ENCODE peak calls at places on chromosome 19, in five cellular contexts. G, J, W, E and M are unnamed samples.

GRCh38 chr19:51301266-51301665 is 10.2 kb upstream of the IGLON5 start:
- DNase-seq in G (no peak), J (no peak), W (no peak), E (no peak), M (no peak)

GRCh38 chr19:2050349-2050990 is 574 bp downstream of the MKNK2 start:
- DNase-seq in G (no peak), J (no peak), W (no peak), E (no peak), M (no peak)

GRCh38 chr19:3225677-3226093 is 1.2 kb downstream of the CELF5 start:
- DNase-seq in G (no peak), J (no peak), W (no peak), E (no peak), M (no peak)

GRCh38 chr19:45413497-45413896 is 7.1 kb downstream of the POLR1G start:
- DNase-seq in G (no peak), J (no peak), W (no peak), E (no peak), M (no peak)

GRCh38 chr19:32717496-32717895 is 2.1 kb upstream of the TDRD12 start:
- DNase-seq in G (no peak), J (no peak), W (no peak), E (no peak), M (no peak)

GRCh38 chr19:55495646-55496349 is 7.6 kb downstream of the SSC5D start:
- DNase-seq in G (no peak), J (no peak), W (no peak), E (no peak), M (no peak)

GRCh38 chr19:46967578-46968018 is 52.0 kb upstream of the NPAS1 start:
- DNase-seq in G (no peak), J (peak), W (no peak), E (no peak), M (no peak)

GRCh38 chr19:41441321-41441945 is 1.5 kb upstream of the ERICH4 start:
- DNase-seq in G (no peak), J (no peak), W (no peak), E (no peak), M (no peak)

GRCh38 chr19:48614436-48615144 is at the start of gene FAM83E:
- DNase-seq in G (no peak), J (no peak), W (no peak), E (peak), M (no peak)

GRCh38 chr19:402786-403185 is 6.2 kb downstream of the C2CD4C start:
- DNase-seq in G (peak), J (no peak), W (no peak), E (no peak), M (no peak)

GRCh38 chr19:15251010-15251748 is 18.9 kb upstream of the EPHX3 start:
- DNase-seq in G (no peak), J (no peak), W (peak), E (no peak), M (no peak)

GRCh38 chr19:41792513-41793413 is 3.6 kb upstream of the CEACAM3 start:
- DNase-seq in G (no peak), J (peak), W (no peak), E (no peak), M (no peak)

GRCh38 chr19:51686171-51686570 is 7.0 kb upstream of the SPACA6 start:
- DNase-seq in G (no peak), J (no peak), W (no peak), E (no peak), M (no peak)

GRCh38 chr19:46859637-46860124 is 1.1 kb upstream of the ARHGAP35 start:
- DNase-seq in G (peak), J (no peak), W (no peak), E (peak), M (no peak)

GRCh38 chr19:5293607-5294089 is 47.0 kb downstream of the PTPRS start:
- DNase-seq in G (peak), J (no peak), W (no peak), E (no peak), M (peak)

GRCh38 chr19:42158926-42159325 is 26.7 kb upstream of the POU2F2 start:
- DNase-seq in G (no peak), J (no peak), W (no peak), E (no peak), M (no peak)

GRCh38 chr19:2476451-2477140 is 669 bp downstream of the GADD45B start:
- DNase-seq in G (peak), J (peak), W (no peak), E (no peak), M (no peak)

GRCh38 chr19:55447421-55448174 is 4.5 kb upstream of the SHISA7 start:
- DNase-seq in G (no peak), J (no peak), W (no peak), E (peak), M (no peak)

GRCh38 chr19:9848060-9848459 is 12.9 kb downstream of the PIN1 start:
- DNase-seq in G (no peak), J (peak), W (no peak), E (no peak), M (peak)

GRCh38 chr19:16355293-16356043 is 30.8 kb downstream of the KLF2 start:
- DNase-seq in G (no peak), J (no peak), W (no peak), E (no peak), M (no peak)

GRCh38 chr19:1856698-1857603 is 6.4 kb downstream of the KLF16 start:
- DNase-seq in G (no peak), J (peak), W (no peak), E (peak), M (peak)

GRCh38 chr19:43305642-43306041 is 36.3 kb upstream of the PSG9 start:
- DNase-seq in G (no peak), J (no peak), W (no peak), E (no peak), M (no peak)

GRCh38 chr19:35592226-35592625 is 6.3 kb downstream of the PMIS2 start:
- DNase-seq in G (no peak), J (no peak), W (peak), E (no peak), M (no peak)

GRCh38 chr19:50902640-50903039 is 8.6 kb downstream of the KLK4 start:
- DNase-seq in G (no peak), J (no peak), W (no peak), E (no peak), M (no peak)

GRCh38 chr19:53868091-53868891 is 608 bp downstream of the MYADM start:
- DNase-seq in G (peak), J (peak), W (no peak), E (peak), M (no peak)

GRCh38 chr19:46271488-46272197 is 25.2 kb upstream of the HIF3A start:
- DNase-seq in G (no peak), J (no peak), W (no peak), E (no peak), M (no peak)

GRCh38 chr19:23946569-23946968 is 31.9 kb downstream of the ZNF726 start:
- DNase-seq in G (no peak), J (no peak), W (no peak), E (no peak), M (no peak)

GRCh38 chr19:51552996-51553725 is 17.9 kb upstream of the ZNF175 start:
- DNase-seq in G (peak), J (peak), W (peak), E (no peak), M (peak)

GRCh38 chr19:14165986-14166385 is 29.6 kb upstream of the ASF1B start:
- DNase-seq in G (no peak), J (no peak), W (no peak), E (no peak), M (no peak)

GRCh38 chr19:55283548-55284393 is at the start of gene BRSK1:
- DNase-seq in G (peak), J (peak), W (no peak), E (peak), M (peak)

GRCh38 chr19:47446534-47447469 is 24.9 kb downstream of the SLC8A2 start:
- DNase-seq in G (peak), J (no peak), W (no peak), E (peak), M (no peak)

GRCh38 chr19:2478324-2478755 is 2.4 kb downstream of the GADD45B start:
- DNase-seq in G (peak), J (peak), W (no peak), E (no peak), M (no peak)

GRCh38 chr19:4066176-4066606 is 508 bp downstream of the ZBTB7A start:
- DNase-seq in G (peak), J (peak), W (no peak), E (peak), M (no peak)

GRCh38 chr19:17470204-17470841 is at the start of gene SLC27A1:
- DNase-seq in G (peak), J (peak), W (peak), E (peak), M (peak)
- TF ChIP-seq CTCF in G (no peak), J (no peak), W (no peak), E (no peak), M (no peak)

DNA sequence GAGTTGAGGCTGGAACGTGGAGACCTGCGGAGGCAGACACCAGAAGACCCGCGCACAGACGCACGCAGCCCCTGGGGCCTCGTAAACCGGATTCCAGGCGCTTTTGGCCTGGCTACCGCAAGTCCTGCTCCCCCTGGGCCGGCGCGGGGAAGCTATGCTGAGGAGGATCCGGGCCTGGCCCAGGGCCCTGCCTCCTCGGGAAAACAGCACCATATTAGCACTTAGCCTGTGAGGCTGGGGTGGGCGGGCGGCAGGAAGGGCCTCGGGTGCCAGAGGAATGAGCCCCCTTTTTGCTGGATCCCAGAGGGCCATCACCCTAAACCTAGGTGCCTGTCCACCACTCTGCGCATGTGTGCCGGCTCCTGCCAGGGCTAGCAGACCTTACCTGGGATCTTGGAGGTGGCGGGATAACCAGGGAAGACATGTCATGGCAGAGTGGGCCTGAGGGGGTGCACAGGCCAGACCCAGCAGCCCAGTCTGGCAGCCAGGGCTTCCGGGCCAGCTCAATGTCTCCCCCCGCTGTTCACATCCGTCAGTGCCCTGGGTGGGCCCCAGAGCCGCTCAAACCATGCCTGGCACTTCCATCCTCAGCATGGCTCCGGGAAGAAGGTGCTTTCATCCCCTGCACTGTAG is 7.3 kb downstream of the ELOF1 start:
- DNase-seq in G (no peak), J (no peak), W (no peak), E (no peak), M (no peak)
- TF ChIP-seq CTCF in G (no peak), J (no peak), W (peak), E (peak), M (peak)

GRCh38 chr19:19805480-19805879 is 16.1 kb downstream of the ZNF506 start:
- DNase-seq in G (no peak), J (no peak), W (no peak), E (no peak), M (no peak)
- TF ChIP-seq CTCF in G (no peak), J (no peak), W (no peak), E (no peak), M (no peak)

GRCh38 chr19:30744741-30745475 is 372.7 kb downstream of the ZNF536 start:
- DNase-seq in G (no peak), J (no peak), W (no peak), E (no peak), M (no peak)
- TF ChIP-seq CTCF in G (no peak), J (no peak), W (no peak), E (no peak), M (no peak)

GRCh38 chr19:18386543-18387251 is 739 bp downstream of the GDF15 start:
- DNase-seq in G (no peak), J (no peak), W (no peak), E (no peak), M (no peak)

GRCh38 chr19:18385359-18385674 is 641 bp upstream of the GDF15 start:
- DNase-seq in G (no peak), J (no peak), W (no peak), E (no peak), M (no peak)

GRCh38 chr19:18387395-18387794 is 1.4 kb downstream of the GDF15 start:
- DNase-seq in G (no peak), J (no peak), W (no peak), E (no peak), M (no peak)

GRCh38 chr19:18384775-18385174 is 1.2 kb upstream of the GDF15 start:
- DNase-seq in G (no peak), J (no peak), W (no peak), E (no peak), M (no peak)

GRCh38 chr19:18385675-18386542 is at the start of gene GDF15:
- DNase-seq in G (peak), J (no peak), W (peak), E (no peak), M (peak)
- TF ChIP-seq CTCF in G (peak), J (peak), W (peak), E (peak), M (peak)

DNA sequence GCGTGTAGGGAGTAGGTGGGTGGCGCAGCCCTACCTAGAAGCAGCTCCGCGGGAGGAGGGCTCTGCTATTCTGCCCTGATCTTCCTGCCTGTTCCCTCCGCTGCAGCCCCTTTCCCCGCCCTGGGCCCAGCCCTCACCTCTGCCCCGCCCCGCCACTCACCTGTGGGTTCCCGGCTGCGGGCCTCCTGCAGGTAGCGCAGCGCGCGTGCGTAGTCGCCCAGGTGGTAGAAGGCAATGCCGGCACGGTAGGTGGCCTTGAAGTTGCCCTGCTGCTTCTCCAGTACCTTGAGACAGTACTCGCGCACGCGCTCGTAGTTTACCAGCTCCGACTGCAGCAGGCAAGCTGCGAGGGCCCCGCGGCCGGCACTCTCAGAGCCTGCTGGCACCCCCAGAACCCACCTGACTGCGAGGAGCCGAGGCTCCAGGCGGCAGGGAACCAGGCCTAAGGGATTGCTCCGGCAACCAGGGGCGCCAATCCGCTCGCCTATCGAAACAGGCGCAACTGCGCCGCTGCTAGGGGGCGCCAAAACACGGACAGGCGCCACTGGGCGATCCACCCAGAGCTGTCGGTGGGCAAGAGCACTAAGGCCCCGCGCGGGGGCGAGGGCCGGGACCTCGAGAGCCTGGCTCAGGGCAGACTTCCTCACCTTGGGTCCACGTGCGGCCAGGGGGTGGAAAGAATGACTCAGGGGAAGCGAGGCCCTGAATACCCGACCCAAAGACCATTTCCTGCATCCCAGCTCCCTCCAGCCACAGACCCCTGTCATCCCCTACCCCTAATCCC is 965 bp downstream of the TTC9B start:
- DNase-seq in G (peak), J (no peak), W (no peak), E (no peak), M (peak)
- TF ChIP-seq CTCF in G (no peak), J (no peak), W (peak), E (peak), M (peak)

GRCh38 chr19:30691767-30692516 is 319.8 kb downstream of the ZNF536 start:
- DNase-seq in G (no peak), J (no peak), W (no peak), E (no peak), M (no peak)

GRCh38 chr19:30690525-30690924 is 318.3 kb downstream of the ZNF536 start:
- DNase-seq in G (no peak), J (no peak), W (no peak), E (no peak), M (no peak)

GRCh38 chr19:30689474-30689873 is 317.3 kb downstream of the ZNF536 start:
- DNase-seq in G (no peak), J (no peak), W (no peak), E (no peak), M (no peak)

GRCh38 chr19:30692517-30692870 is 320.3 kb downstream of the ZNF536 start:
- DNase-seq in G (no peak), J (no peak), W (no peak), E (no peak), M (no peak)

DNA sequence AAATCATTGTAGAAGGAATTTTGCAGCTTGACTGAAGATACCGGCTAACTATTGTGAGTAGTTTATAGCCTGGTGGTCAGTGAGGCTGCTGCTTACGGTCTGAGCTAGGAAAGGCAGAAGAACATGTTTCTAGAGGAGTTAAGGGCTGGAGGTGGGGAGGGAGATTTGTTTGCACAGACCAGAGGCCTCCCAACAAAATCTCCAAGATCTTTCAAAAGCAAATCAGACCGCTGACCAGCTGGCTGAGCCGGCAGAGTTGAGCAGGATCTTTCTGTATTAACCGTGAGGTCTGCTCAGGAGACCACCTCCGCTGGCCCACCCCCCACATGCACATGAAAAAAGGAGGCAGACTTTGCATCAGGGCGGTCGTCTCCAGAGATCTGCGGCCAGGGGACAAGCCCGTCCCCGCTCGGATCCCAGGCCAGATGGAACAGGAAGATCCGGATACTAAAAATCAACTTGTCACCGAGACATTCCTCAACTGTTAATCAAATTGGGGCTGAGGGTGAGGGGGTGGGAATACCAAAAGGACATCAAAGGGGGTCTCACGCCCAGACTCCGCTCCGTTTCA is 318.8 kb downstream of the ZNF536 start:
- DNase-seq in G (no peak), J (no peak), W (no peak), E (no peak), M (no peak)
- TF ChIP-seq CTCF in G (no peak), J (no peak), W (no peak), E (no peak), M (no peak)

DNA sequence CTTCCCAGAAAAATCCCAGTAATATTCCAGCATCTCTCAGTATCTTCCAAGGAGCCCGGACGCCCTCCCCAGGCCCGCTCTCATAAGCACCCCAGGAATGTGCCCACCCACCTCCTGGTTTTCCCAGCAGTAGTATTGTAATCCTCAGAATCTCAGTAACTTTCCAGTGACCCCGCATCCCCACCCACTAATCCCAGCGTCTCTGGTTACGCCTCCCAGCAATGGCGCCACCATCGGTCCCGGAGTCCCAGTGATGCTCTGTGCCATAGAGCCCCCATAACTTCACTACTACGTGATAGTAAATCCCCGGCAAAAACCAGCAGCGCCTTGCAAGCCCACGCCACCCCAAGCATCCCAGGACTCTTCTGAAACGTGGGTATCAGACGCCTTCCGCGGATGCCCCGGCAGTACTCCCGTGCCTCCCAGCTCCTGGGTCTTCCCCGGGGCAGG is 961 bp upstream of the PNPLA6 start:
- DNase-seq in G (peak), J (peak), W (peak), E (peak), M (no peak)
- TF ChIP-seq CTCF in G (no peak), J (no peak), W (peak), E (peak), M (peak)

DNA sequence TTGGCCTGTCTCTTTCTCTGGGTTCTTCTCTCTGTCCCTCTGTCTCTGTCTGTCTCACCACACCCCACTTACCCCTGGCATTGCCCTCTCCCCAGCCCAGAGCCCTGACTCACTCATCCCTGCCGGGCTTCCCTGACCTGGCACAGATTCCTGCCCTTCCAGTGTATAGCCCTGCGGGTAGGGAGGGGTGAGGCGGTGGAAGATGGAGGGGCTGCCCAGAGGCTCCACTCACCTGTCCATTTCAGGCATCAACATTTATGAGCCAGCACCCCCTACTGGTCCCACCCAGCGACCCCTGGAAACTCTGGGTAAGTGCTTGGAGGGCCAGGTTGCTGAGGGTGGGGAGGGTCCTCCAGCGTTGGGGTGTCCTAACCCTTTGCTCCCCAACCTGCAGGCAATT is 1.0 kb downstream of the NCCRP1 start:
- DNase-seq in G (no peak), J (no peak), W (no peak), E (no peak), M (no peak)
- TF ChIP-seq CTCF in G (no peak), J (no peak), W (no peak), E (no peak), M (no peak)